ENCODE peak calls at places on chromosomes 1 and 21, in ten cellular contexts. J is NCI-H1105; F is Right ventricle myocardium superior; H is NCI-H187; L is ACHN; S is midbrain; Z is glomerular endothelial cell; Q is CD4-positive, alpha-beta memory T cell; R is AG09319; X is testis. B is an unnamed sample.

GRCh38 chr1:56934400-56935080 is 31.3 kb downstream of the C8B start:
- DNase-seq in J (no peak), F (no peak), H (no peak), L (no peak), S (no peak), Z (no peak), Q (no peak), R (peak), X (no peak), B (no peak)

GRCh38 chr1:235297579-235297978 is 30.4 kb downstream of the ARID4B start:
- DNase-seq in J (no peak), F (no peak), H (no peak), L (no peak), S (no peak), Z (no peak), Q (peak), R (no peak), X (no peak), B (peak)

GRCh38 chr1:154546264-154547043 is 12.0 kb downstream of the UBE2Q1 start:
- DNase-seq in J (peak), F (peak), H (no peak), L (peak), S (peak), Z (no peak), Q (peak), R (no peak), X (peak), B (peak)

GRCh38 chr1:147111381-147112130 is 60.7 kb downstream of the PRKAB2 start:
- DNase-seq in J (no peak), F (no peak), H (no peak), L (no peak), S (no peak), Z (no peak), Q (no peak), R (no peak), X (no peak), B (no peak)

GRCh38 chr1:155304558-155305063 is 3.4 kb upstream of the PKLR start:
- DNase-seq in J (no peak), F (no peak), H (no peak), L (peak), S (no peak), Z (no peak), Q (no peak), R (no peak), X (no peak), B (no peak)

GRCh38 chr1:6359568-6360496 is 33.7 kb downstream of the ACOT7 start:
- DNase-seq in J (no peak), F (peak), H (no peak), L (peak), S (no peak), Z (no peak), Q (peak), R (peak), X (peak), B (peak)

GRCh38 chr1:110542730-110543129 is 23.8 kb upstream of the KCNA10 start:
- DNase-seq in J (no peak), F (no peak), H (no peak), L (peak), S (no peak), Z (peak), Q (no peak), R (peak), X (no peak), B (peak)

GRCh38 chr21:34222031-34222335 is 141.8 kb upstream of the KCNE2 start:
- DNase-seq in J (no peak), F (no peak), H (no peak), L (no peak), S (no peak), Z (no peak), Q (no peak), R (no peak), X (no peak), B (no peak)

GRCh38 chr1:209368864-209369598 is 214.5 kb upstream of the CAMK1G start:
- DNase-seq in J (no peak), F (no peak), H (no peak), L (peak), S (no peak), Z (no peak), Q (no peak), R (peak), X (no peak), B (peak)

GRCh38 chr1:212242288-212242984 is 42.8 kb upstream of the PPP2R5A start:
- DNase-seq in J (no peak), F (no peak), H (no peak), L (no peak), S (peak), Z (no peak), Q (no peak), R (no peak), X (no peak), B (no peak)

GRCh38 chr1:162370721-162371120 is 5.9 kb downstream of the SPATA46 start:
- DNase-seq in J (no peak), F (no peak), H (no peak), L (no peak), S (no peak), Z (no peak), Q (no peak), R (no peak), X (no peak), B (no peak)

GRCh38 chr1:223628233-223628632 is 37.3 kb downstream of the CAPN8 start:
- DNase-seq in J (no peak), F (peak), H (no peak), L (peak), S (peak), Z (no peak), Q (peak), R (no peak), X (peak), B (peak)

GRCh38 chr1:78359666-78360065 is 131.1 kb upstream of the PTGFR start:
- DNase-seq in J (no peak), F (no peak), H (no peak), L (no peak), S (no peak), Z (no peak), Q (no peak), R (no peak), X (no peak), B (no peak)

GRCh38 chr1:64295566-64295965 is 92.1 kb downstream of the UBE2U start:
- DNase-seq in J (no peak), F (no peak), H (no peak), L (no peak), S (no peak), Z (no peak), Q (no peak), R (no peak), X (no peak), B (peak)

B was measured in iris pigment epithelial cell.